ENCODE peak calls at places on chromosomes 7 and 10, in six cellular contexts. V is AG04449; Z is CD8-positive, alpha-beta T cell; T is tibial nerve; Y is WERI-Rb-1; H is gastrocnemius medialis. J is an unnamed sample.

GRCh38 chr7:23430902-23431259 is 39.4 kb downstream of the IGF2BP3 start:
- DNase-seq in V (no peak), Y (no peak), T (no peak), Z (no peak), H (no peak), J (no peak)

GRCh38 chr10:114403545-114404161 is 649 bp downstream of the AFAP1L2 start:
- DNase-seq in V (no peak), H (no peak), T (peak; percentile 35), Z (no peak), Y (peak; percentile 25), J (no peak)

GRCh38 chr7:153406486-153406872 is 645.7 kb upstream of the DPP6 start:
- DNase-seq in V (no peak), H (no peak), T (no peak), Z (no peak), Y (no peak), J (no peak)

GRCh38 chr7:134820778-134821177 is 41.3 kb downstream of the CALD1 start:
- DNase-seq in V (no peak), T (no peak), Y (no peak), Z (no peak), H (no peak), J (no peak)

GRCh38 chr10:104824378-104825006 is 183.4 kb downstream of the SORCS3 start:
- DNase-seq in T (no peak), V (no peak), Y (no peak), Z (no peak), H (no peak), J (peak; percentile 5)

GRCh38 chr10:44925224-44925623 is 14.1 kb downstream of the TMEM72 start:
- DNase-seq in H (no peak), V (no peak), Z (no peak), T (no peak), Y (peak; percentile 85), J (no peak)

GRCh38 chr7:40298421-40298820 is 163.6 kb downstream of the SUGCT start:
- DNase-seq in H (no peak), Y (no peak), V (peak; percentile 87), Z (no peak), T (no peak), J (no peak)

GRCh38 chr7:117873056-117873932 is at the start of gene CTTNBP2:
- DNase-seq in V (no peak), Y (peak; percentile 12), H (peak; percentile 14), T (peak; percentile 23), Z (no peak), J (no peak)

GRCh38 chr7:131502810-131503545 is 53.5 kb downstream of the PODXL start:
- DNase-seq in T (no peak), H (peak; percentile 63), V (no peak), Y (peak; percentile 53), Z (no peak), J (peak; percentile 59)

GRCh38 chr7:81331061-81332018 is 412.5 kb upstream of the SEMA3C start:
- DNase-seq in H (no peak), V (no peak), Y (no peak), T (no peak), Z (no peak), J (no peak)

GRCh38 chr7:128954830-128955797 is 17.4 kb downstream of the IRF5 start:
- DNase-seq in Y (no peak), Z (no peak), H (no peak), V (peak; percentile 36), T (no peak), J (no peak)

GRCh38 chr10:22466763-22467334 is 121.6 kb downstream of the SPAG6 start:
- DNase-seq in Z (no peak), Y (no peak), H (no peak), T (no peak), V (no peak), J (no peak)

GRCh38 chr10:90787906-90788491 is 69.8 kb downstream of the HTR7 start:
- DNase-seq in T (no peak), H (no peak), Z (no peak), V (no peak), Y (peak; percentile 52), J (no peak)

GRCh38 chr10:58436071-58436470 is 50.9 kb downstream of the TFAM start:
- DNase-seq in Y (no peak), T (no peak), Z (no peak), V (no peak), H (no peak), J (no peak)

GRCh38 chr7:23275906-23276305 is 23.2 kb upstream of the MALSU1 start:
- DNase-seq in T (no peak), Y (no peak), H (no peak), Z (no peak), V (no peak), J (no peak)

GRCh38 chr10:91409069-91409868 is 875 bp upstream of the HECTD2 start:
- DNase-seq in Y (peak; percentile 91), Z (peak; percentile 23), H (peak; percentile 91), T (peak; percentile 49), V (no peak), J (no peak)

GRCh38 chr10:12875100-12875499 is 126.4 kb downstream of the CCDC3 start:
- DNase-seq in T (no peak), Y (no peak), V (no peak), H (no peak), Z (no peak), J (no peak)

GRCh38 chr7:108190891-108191290 is 60.7 kb upstream of the LAMB4 start:
- DNase-seq in T (no peak), V (no peak), Z (no peak), Y (no peak), H (no peak), J (no peak)

GRCh38 chr10:100265821-100266485 is 1.5 kb downstream of the CWF19L1 start:
- DNase-seq in H (no peak), T (no peak), Z (no peak), Y (no peak), V (no peak), J (no peak)
- H3K4me3 ChIP-seq in H (peak overlapping the region; percentile 68), T (no peak overlapping the region), Z (no peak overlapping the region), Y (no peak overlapping the region), V (peak overlapping the region; percentile 33), J (peak overlapping the region; percentile 100)

GRCh38 chr10:102564209-102564834 is 60.5 kb downstream of the SUFU start:
- DNase-seq in H (no peak), T (no peak), Z (no peak), Y (no peak), V (no peak), J (no peak)

GRCh38 chr10:102565793-102566192 is 62.0 kb downstream of the SUFU start:
- DNase-seq in V (no peak), T (no peak), H (no peak), Y (no peak), Z (no peak), J (no peak)
- TF ChIP-seq CTCF in V (no peak), T (no peak), H (no peak), Y (peak; percentile 14), Z (no peak), J (peak; percentile 22)

GRCh38 chr7:45923290-45923689 is 2.2 kb upstream of the IGFBP3 start:
- DNase-seq in Z (no peak), Y (peak; percentile 63), H (peak; percentile 43), V (no peak), T (peak; percentile 62), J (peak; percentile 33)

GRCh38 chr7:45923818-45924217 is 2.7 kb upstream of the IGFBP3 start:
- DNase-seq in T (no peak), V (no peak), Z (no peak), H (no peak), Y (no peak), J (no peak)

GRCh38 chr7:45921699-45922519 is 837 bp upstream of the IGFBP3 start:
- DNase-seq in V (no peak), Y (peak; percentile 74), H (peak; percentile 39), T (peak; percentile 50), Z (no peak), J (peak; percentile 30)

GRCh38 chr7:45921381-45921698 is 268 bp upstream of the IGFBP3 start:
- DNase-seq in Z (no peak), H (no peak), T (no peak), V (no peak), Y (no peak), J (no peak)

GRCh38 chr7:45922810-45923209 is 1.7 kb upstream of the IGFBP3 start:
- DNase-seq in V (no peak), T (no peak), Y (no peak), H (no peak), Z (no peak), J (no peak)
- H3K4me3 ChIP-seq in V (no peak overlapping the region), T (peak overlapping the region; percentile 18), Y (peak overlapping the region; percentile 22), H (peak overlapping the region; percentile 30), Z (peak overlapping the region; percentile 48), J (peak overlapping the region; percentile 19)

GRCh38 chr7:18619311-18619710 is 123.8 kb downstream of the HDAC9 start:
- DNase-seq in T (no peak), Z (no peak), H (no peak), Y (no peak), V (no peak), J (no peak)

GRCh38 chr7:18624436-18624835 is 128.9 kb downstream of the HDAC9 start:
- DNase-seq in T (no peak), H (no peak), Y (no peak), V (no peak), Z (no peak), J (no peak)

GRCh38 chr7:18626086-18626485 is 130.5 kb downstream of the HDAC9 start:
- DNase-seq in V (no peak), T (no peak), Z (no peak), Y (no peak), H (no peak), J (no peak)

GRCh38 chr7:18626717-18627116 is 131.2 kb downstream of the HDAC9 start:
- DNase-seq in T (no peak), Z (no peak), Y (no peak), H (no peak), V (no peak), J (no peak)

GRCh38 chr7:18623389-18623788 is 127.8 kb downstream of the HDAC9 start:
- DNase-seq in T (no peak), Z (no peak), H (no peak), V (no peak), Y (no peak), J (no peak)
- TF ChIP-seq CTCF in T (no peak), Z (no peak), H (no peak), V (no peak), Y (no peak), J (no peak)

GRCh38 chr10:124144536-124144935 is 51.1 kb upstream of the CHST15 start:
- DNase-seq in V (no peak), H (no peak), Z (no peak), Y (no peak), T (no peak), J (no peak)
- H3K4me3 ChIP-seq in V (no peak overlapping the region), H (no peak overlapping the region), Z (no peak overlapping the region), Y (no peak overlapping the region), T (no peak overlapping the region), J (no peak overlapping the region)

J was measured in HFF-Myc.